ENCODE peak calls at places on chromosome 19, in four cellular contexts. F, D, Y and V are unnamed samples.
A peak's percentile ranks its signal among the peaks of the same experiment; 100 is the strongest.

GRCh38 chr19:4414144-4414799 is 11.8 kb downstream of the CHAF1A start:
- DNase-seq in F (no peak), D (no peak), Y (no peak), V (no peak)

GRCh38 chr19:37007587-37008220 is 70.5 kb upstream of the ZNF420 start:
- DNase-seq in F (no peak), D (no peak), Y (peak; percentile 7), V (peak; percentile 31)

GRCh38 chr19:13847033-13847899 is 29.7 kb upstream of the NANOS3 start:
- DNase-seq in F (peak; percentile 84), D (peak; percentile 78), Y (peak; percentile 82), V (peak; percentile 84)

GRCh38 chr19:16764793-16765433 is 45.3 kb downstream of the NWD1 start:
- DNase-seq in F (no peak), D (no peak), Y (no peak), V (no peak)

GRCh38 chr19:8361921-8362793 is 1.8 kb upstream of the ANGPTL4 start:
- DNase-seq in F (peak; percentile 94), D (no peak), Y (peak; percentile 94), V (no peak)

GRCh38 chr19:8832132-8833021 is at the start of the genes MBD3L1 and ZNF558:
- DNase-seq in F (peak; percentile 99), D (peak; percentile 91), Y (peak; percentile 94), V (peak; percentile 99)

GRCh38 chr19:5642204-5642603 is 19.3 kb downstream of the SAFB start:
- DNase-seq in F (no peak), D (no peak), Y (no peak), V (no peak)

GRCh38 chr19:29724102-29724641 is 9.1 kb upstream of the C19orf12 start:
- DNase-seq in F (no peak), D (no peak), Y (no peak), V (no peak)

GRCh38 chr19:17598953-17599352 is 43.5 kb downstream of the COLGALT1 start:
- DNase-seq in F (no peak), D (no peak), Y (no peak), V (no peak)

GRCh38 chr19:13154911-13155471 is 4.8 kb downstream of the IER2 start:
- DNase-seq in F (no peak), D (peak; percentile 93), Y (no peak), V (peak; percentile 64)

GRCh38 chr19:24033308-24033961 is 53.6 kb upstream of the ZNF254 start:
- DNase-seq in F (peak; percentile 59), D (peak; percentile 71), Y (peak; percentile 76), V (peak; percentile 63)
- TF ChIP-seq CTCF in F (no peak), D (no peak), Y (peak; percentile 15), V (no peak)

GRCh38 chr19:35848919-35849505 is 3.3 kb downstream of the NPHS1 start:
- DNase-seq in F (no peak), D (no peak), Y (no peak), V (no peak)

GRCh38 chr19:35852029-35852780 is at the start of gene NPHS1:
- DNase-seq in F (no peak), D (no peak), Y (no peak), V (no peak)

GRCh38 chr19:35853038-35853756 is 893 bp upstream of the NPHS1 start:
- DNase-seq in F (no peak), D (no peak), Y (no peak), V (no peak)

GRCh38 chr19:35848486-35848885 is 3.8 kb downstream of the NPHS1 start:
- DNase-seq in F (no peak), D (no peak), Y (no peak), V (no peak)

GRCh38 chr19:35851213-35852028 is 883 bp downstream of the NPHS1 start:
- DNase-seq in F (no peak), D (no peak), Y (no peak), V (no peak)
- TF ChIP-seq CTCF in F (no peak), D (peak; percentile 62), Y (no peak), V (no peak)

GRCh38 chr19:15250635-15250993 is 18.4 kb upstream of the EPHX3 start:
- DNase-seq in F (no peak), D (no peak), Y (no peak), V (no peak)

GRCh38 chr19:15248106-15248505 is 15.9 kb upstream of the EPHX3 start:
- DNase-seq in F (no peak), D (no peak), Y (no peak), V (no peak)

GRCh38 chr19:15248648-15249559 is 16.7 kb upstream of the EPHX3 start:
- DNase-seq in F (peak; percentile 64), D (no peak), Y (peak; percentile 61), V (no peak)

GRCh38 chr19:15249912-15250634 is 17.8 kb upstream of the EPHX3 start:
- DNase-seq in F (peak; percentile 48), D (no peak), Y (peak; percentile 82), V (no peak)

GRCh38 chr19:15249560-15249874 is 17.3 kb upstream of the EPHX3 start:
- DNase-seq in F (no peak), D (no peak), Y (no peak), V (no peak)
- TF ChIP-seq CTCF in F (no peak), D (no peak), Y (no peak), V (no peak)

DNA sequence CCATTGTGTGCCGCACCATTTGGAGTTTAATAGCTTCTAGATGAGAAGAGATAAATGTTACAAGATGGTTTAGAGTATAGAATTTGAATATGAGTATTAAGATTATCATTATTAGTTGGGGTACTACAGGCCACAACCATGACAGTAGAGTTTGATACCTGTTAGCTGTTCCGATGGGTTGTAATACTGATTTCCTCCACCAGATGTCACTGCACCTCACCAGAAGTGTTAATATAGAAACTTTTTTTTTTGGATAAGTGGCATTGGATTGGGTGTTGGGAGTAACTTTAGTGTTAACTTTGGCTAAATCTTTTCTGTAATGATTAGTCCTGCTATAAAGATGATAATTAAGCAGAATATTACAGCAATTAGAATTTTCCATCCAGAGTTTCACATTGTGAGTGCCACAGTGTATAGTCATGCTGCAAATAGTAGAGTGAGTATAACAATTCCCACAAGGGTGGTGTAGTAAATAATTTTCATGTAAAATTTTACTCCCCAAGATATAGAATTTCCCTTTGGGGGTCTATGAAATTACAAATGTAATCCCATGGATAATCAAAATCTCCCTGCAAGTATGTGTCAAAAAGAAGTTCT is 56.3 kb downstream of the PSG3 start:
- DNase-seq in F (no peak), D (no peak), Y (no peak), V (no peak)
- TF ChIP-seq CTCF in F (peak; percentile 38), D (peak; percentile 44), Y (peak; percentile 71), V (peak; percentile 24)

GRCh38 chr19:34853369-34853768 is 73.3 kb upstream of the ZNF30 start:
- DNase-seq in F (no peak), D (no peak), Y (no peak), V (no peak)

GRCh38 chr19:34847393-34847792 is 74.4 kb upstream of the ZNF599 start:
- DNase-seq in F (no peak), D (no peak), Y (no peak), V (no peak)

GRCh38 chr19:34856052-34856451 is 70.7 kb upstream of the ZNF30 start:
- DNase-seq in F (no peak), D (no peak), Y (no peak), V (no peak)

GRCh38 chr19:34851277-34851804 is 75.4 kb upstream of the ZNF30 start:
- DNase-seq in F (no peak), D (no peak), Y (no peak), V (no peak)
- TF ChIP-seq CTCF in F (no peak), D (peak; percentile 44), Y (no peak), V (no peak)

DNA sequence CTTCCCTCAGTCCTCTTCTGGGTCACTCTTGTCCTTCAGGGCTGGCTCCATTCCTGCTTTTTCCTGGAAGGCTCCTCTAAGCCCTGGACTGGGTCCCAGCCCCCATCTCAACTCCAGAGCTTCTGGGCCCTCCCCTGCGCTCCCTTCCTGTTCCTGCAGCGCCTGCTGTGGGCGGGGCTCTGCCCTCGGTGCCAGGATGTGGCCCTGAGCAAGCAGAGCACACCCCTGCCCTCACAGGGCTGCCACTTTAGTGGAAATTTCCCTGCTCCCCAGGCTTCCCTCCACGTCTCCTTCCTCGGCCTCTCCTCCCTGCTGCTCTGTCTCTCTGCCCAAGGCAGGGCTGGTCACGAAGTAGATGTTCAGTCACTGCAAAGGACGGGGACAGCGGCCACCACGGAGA is 28.8 kb downstream of the DPF1 start:
- DNase-seq in F (no peak), D (no peak), Y (no peak), V (no peak)
- TF ChIP-seq CTCF in F (no peak), D (no peak), Y (no peak), V (no peak)

GRCh38 chr19:34256835-34257558 is 2.6 kb downstream of the GARRE1 start:
- DNase-seq in F (no peak), D (no peak), Y (no peak), V (no peak)

GRCh38 chr19:34255546-34255945 is 1.2 kb downstream of the GARRE1 start:
- DNase-seq in F (no peak), D (no peak), Y (no peak), V (no peak)

GRCh38 chr19:34254552-34255432 is at the start of gene GARRE1:
- DNase-seq in F (no peak), D (peak; percentile 25), Y (no peak), V (peak; percentile 60)

GRCh38 chr19:34257559-34257924 is 3.2 kb downstream of the GARRE1 start:
- DNase-seq in F (no peak), D (no peak), Y (no peak), V (no peak)

DNA sequence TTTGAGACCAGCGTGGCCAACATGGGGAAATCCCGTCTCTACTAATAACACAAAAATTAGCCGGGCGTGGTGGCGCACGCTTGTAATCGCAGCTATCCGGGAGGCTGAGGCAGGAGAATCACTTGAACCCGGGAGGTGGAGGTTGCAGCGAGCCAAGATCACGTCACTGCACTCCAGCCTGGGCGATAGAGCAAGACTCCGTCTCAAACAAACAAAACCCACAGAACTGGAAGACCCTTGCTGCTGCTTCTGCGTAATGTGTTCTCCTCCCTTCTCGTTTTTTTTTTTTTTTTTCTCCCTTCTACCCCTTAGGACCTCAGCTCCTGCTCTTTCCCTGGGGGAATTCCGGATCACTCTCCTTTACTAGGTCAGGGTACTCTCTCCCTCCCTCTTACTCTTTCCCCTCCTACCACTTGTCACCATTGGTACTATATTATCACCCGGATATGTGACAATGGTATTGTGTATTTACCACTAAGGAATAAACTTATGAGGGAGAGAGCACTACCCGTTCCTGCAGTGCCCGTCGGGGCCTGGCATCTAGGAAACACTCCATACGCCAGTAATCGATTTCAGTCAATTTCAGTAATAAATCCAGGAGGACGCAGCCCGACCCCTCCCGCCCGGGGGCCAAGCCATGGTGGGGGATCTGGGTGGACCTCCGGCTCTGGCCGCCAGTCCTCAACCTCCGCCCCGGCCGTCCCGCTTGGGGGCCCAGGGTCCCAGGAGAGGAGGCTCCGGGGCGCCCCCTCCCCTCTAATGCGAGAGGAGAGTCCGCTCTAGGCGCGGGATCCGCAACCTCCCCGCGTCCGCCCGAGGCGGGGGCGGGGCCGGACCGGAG is 423 bp upstream of the GARRE1 start:
- DNase-seq in F (peak; percentile 16), D (peak; percentile 89), Y (no peak), V (peak; percentile 90)
- TF ChIP-seq CTCF in F (no peak), D (no peak), Y (no peak), V (no peak)